ENCODE peak calls at places on chromosomes 4 and X, in four cellular contexts. One of them, this sample, is unnamed.

GRCh38 chr4:151169900-151170299 is 70.5 kb downstream of the RPS3A start:
- DNase-seq in neural progenitor cell: no peak
- DNase-seq in right cardiac atrium: no peak
- DNase-seq in esophagus squamous epithelium: no peak
- DNase-seq in this sample: no peak

GRCh38 chr4:31518796-31519250 is 798.7 kb downstream of the PCDH7 start:
- DNase-seq in esophagus squamous epithelium: no peak
- DNase-seq in neural progenitor cell: no peak
- DNase-seq in right cardiac atrium: no peak
- DNase-seq in this sample: no peak

GRCh38 chr4:110442309-110442708 is 33.6 kb upstream of the ENPEP start:
- DNase-seq in neural progenitor cell: no peak
- DNase-seq in esophagus squamous epithelium: no peak
- DNase-seq in right cardiac atrium: no peak
- DNase-seq in this sample: no peak

GRCh38 chr4:177125656-177126055 is 184.0 kb upstream of the NEIL3 start:
- DNase-seq in neural progenitor cell: no peak
- DNase-seq in right cardiac atrium: no peak
- DNase-seq in esophagus squamous epithelium: no peak
- DNase-seq in this sample: no peak

GRCh38 chr4:124980276-124980752 is 267.8 kb upstream of the ANKRD50 start:
- DNase-seq in right cardiac atrium: no peak
- DNase-seq in neural progenitor cell: no peak
- DNase-seq in esophagus squamous epithelium: no peak
- DNase-seq in this sample: no peak

GRCh38 chr4:89836031-89836777 is 757 bp downstream of the SNCA start:
- DNase-seq in neural progenitor cell: peak; percentile 31
- DNase-seq in esophagus squamous epithelium: no peak
- DNase-seq in right cardiac atrium: no peak
- DNase-seq in this sample: no peak

GRCh38 chr4:155960522-155960921 is 6.9 kb upstream of the CTSO start:
- DNase-seq in esophagus squamous epithelium: no peak
- DNase-seq in right cardiac atrium: no peak
- DNase-seq in neural progenitor cell: no peak
- DNase-seq in this sample: no peak

GRCh38 chrX:73962948-73963347 is 341.0 kb upstream of the ZCCHC13 start:
- DNase-seq in esophagus squamous epithelium: no peak
- DNase-seq in right cardiac atrium: no peak
- DNase-seq in neural progenitor cell: no peak
- DNase-seq in this sample: no peak

GRCh38 chrX:34978171-34978570 is 35.6 kb downstream of the FAM47B start:
- DNase-seq in neural progenitor cell: no peak
- DNase-seq in esophagus squamous epithelium: no peak
- DNase-seq in right cardiac atrium: no peak
- DNase-seq in this sample: no peak

GRCh38 chrX:20061869-20062254 is 54.8 kb downstream of the MAP7D2 start:
- DNase-seq in right cardiac atrium: no peak
- DNase-seq in esophagus squamous epithelium: no peak
- DNase-seq in neural progenitor cell: no peak
- DNase-seq in this sample: no peak

GRCh38 chrX:125998432-125998831 is 167.7 kb downstream of the DCAF12L2 start:
- DNase-seq in right cardiac atrium: no peak
- DNase-seq in esophagus squamous epithelium: no peak
- DNase-seq in neural progenitor cell: peak; percentile 19
- DNase-seq in this sample: no peak

GRCh38 chr4:14446311-14446710 is 556.0 kb upstream of the CPEB2 start:
- DNase-seq in esophagus squamous epithelium: no peak
- DNase-seq in neural progenitor cell: no peak
- DNase-seq in right cardiac atrium: no peak
- DNase-seq in this sample: no peak

GRCh38 chr4:61273237-61273636 is 73.1 kb downstream of the ADGRL3 start:
- DNase-seq in neural progenitor cell: no peak
- DNase-seq in right cardiac atrium: no peak
- DNase-seq in esophagus squamous epithelium: no peak
- DNase-seq in this sample: no peak

GRCh38 chrX:45743906-45744625 is 543.4 kb upstream of the DIPK2B start:
- DNase-seq in esophagus squamous epithelium: no peak
- DNase-seq in neural progenitor cell: no peak
- DNase-seq in right cardiac atrium: no peak
- DNase-seq in this sample: no peak

GRCh38 chrX:129648514-129649267 is 6.1 kb downstream of the APLN start:
- DNase-seq in esophagus squamous epithelium: no peak
- DNase-seq in neural progenitor cell: no peak
- DNase-seq in right cardiac atrium: no peak
- DNase-seq in this sample: no peak

GRCh38 chr4:120865985-120866384 is 56.5 kb downstream of the PRDM5 start:
- DNase-seq in esophagus squamous epithelium: no peak
- DNase-seq in right cardiac atrium: no peak
- DNase-seq in neural progenitor cell: peak; percentile 79
- DNase-seq in this sample: no peak

GRCh38 chr4:47239649-47240048 is 208.3 kb downstream of the GABRB1 start:
- DNase-seq in neural progenitor cell: no peak
- DNase-seq in esophagus squamous epithelium: no peak
- DNase-seq in right cardiac atrium: no peak
- DNase-seq in this sample: no peak

GRCh38 chr4:124060261-124060918 is 652.1 kb downstream of the ANKRD50 start:
- DNase-seq in neural progenitor cell: no peak
- DNase-seq in esophagus squamous epithelium: no peak
- DNase-seq in right cardiac atrium: peak; percentile 58
- DNase-seq in this sample: peak; percentile 88

GRCh38 chrX:47080915-47081236 is 2.6 kb downstream of the RGN start:
- DNase-seq in esophagus squamous epithelium: no peak
- DNase-seq in right cardiac atrium: no peak
- DNase-seq in neural progenitor cell: no peak
- DNase-seq in this sample: no peak

GRCh38 chrX:149512225-149512885 is 7.2 kb upstream of the IDS start:
- DNase-seq in esophagus squamous epithelium: no peak
- DNase-seq in right cardiac atrium: peak; percentile 29
- DNase-seq in neural progenitor cell: peak; percentile 62
- DNase-seq in this sample: peak; percentile 42

GRCh38 chr4:153603258-153603657 is 80.8 kb upstream of the TLR2 start:
- DNase-seq in right cardiac atrium: no peak
- DNase-seq in neural progenitor cell: no peak
- DNase-seq in esophagus squamous epithelium: no peak
- DNase-seq in this sample: no peak

GRCh38 chr4:65668201-65669007 is 1.9 kb downstream of the EPHA5 start:
- DNase-seq in neural progenitor cell: peak; percentile 49
- DNase-seq in right cardiac atrium: peak; percentile 12
- DNase-seq in esophagus squamous epithelium: no peak
- DNase-seq in this sample: no peak

GRCh38 chrX:46979340-46979739 is 67.1 kb downstream of the JADE3 start:
- DNase-seq in neural progenitor cell: no peak
- DNase-seq in right cardiac atrium: no peak
- DNase-seq in esophagus squamous epithelium: no peak
- DNase-seq in this sample: peak; percentile 56

DNA sequence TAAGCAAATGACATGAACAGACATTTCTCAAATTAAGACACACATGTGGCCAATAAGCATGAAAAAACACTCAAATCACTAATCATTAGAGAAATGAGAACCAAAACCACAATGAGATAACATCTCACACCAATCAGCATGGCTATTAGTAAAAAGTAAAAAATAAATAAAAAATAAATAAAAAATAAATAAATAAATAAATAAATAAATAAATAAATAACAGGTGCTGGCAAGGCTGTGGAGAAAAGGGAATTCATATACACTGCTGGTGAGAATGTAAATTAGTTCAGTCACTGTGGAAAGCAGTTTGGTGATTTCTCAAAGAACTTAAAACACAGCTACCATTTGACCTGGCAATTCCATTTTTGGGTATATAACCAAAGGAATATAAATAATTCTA is 167.1 kb upstream of the CNKSR2 start:
- DNase-seq in esophagus squamous epithelium: no peak
- DNase-seq in neural progenitor cell: no peak
- DNase-seq in right cardiac atrium: no peak
- DNase-seq in this sample: no peak
- H3K4me1 ChIP-seq in esophagus squamous epithelium: no peaks in the 10 kb centered on the region
- H3K4me1 ChIP-seq in neural progenitor cell: no peaks in the 10 kb centered on the region
- H3K4me1 ChIP-seq in right cardiac atrium: no peaks in the 10 kb centered on the region
- H3K4me1 ChIP-seq in this sample: no peaks in the 10 kb centered on the region

GRCh38 chrX:3075959-3076358 is 34.7 kb downstream of the ARSF start:
- DNase-seq in right cardiac atrium: no peak
- DNase-seq in esophagus squamous epithelium: no peak
- DNase-seq in neural progenitor cell: no peak
- DNase-seq in this sample: no peak

GRCh38 chrX:3076416-3076991 is 35.2 kb downstream of the ARSF start:
- DNase-seq in right cardiac atrium: no peak
- DNase-seq in neural progenitor cell: peak; percentile 7
- DNase-seq in esophagus squamous epithelium: no peak
- DNase-seq in this sample: no peak
- H3K4me1 ChIP-seq in right cardiac atrium: no peaks in the 10 kb centered on the region
- H3K4me1 ChIP-seq in neural progenitor cell: no peaks in the 10 kb centered on the region
- H3K4me1 ChIP-seq in esophagus squamous epithelium: no peaks in the 10 kb centered on the region
- H3K4me1 ChIP-seq in this sample: no peaks in the 10 kb centered on the region

GRCh38 chr4:74111576-74111975 is 12.6 kb upstream of the CXCL2 start:
- DNase-seq in esophagus squamous epithelium: no peak
- DNase-seq in right cardiac atrium: no peak
- DNase-seq in neural progenitor cell: no peak
- DNase-seq in this sample: no peak
- H3K4me1 ChIP-seq in esophagus squamous epithelium: peaks cover 80% of the 10 kb centered on the region
- H3K4me1 ChIP-seq in right cardiac atrium: peaks cover 7% of the 10 kb centered on the region
- H3K4me1 ChIP-seq in neural progenitor cell: no peaks in the 10 kb centered on the region
- H3K4me1 ChIP-seq in this sample: peaks cover 57% of the 10 kb centered on the region

DNA sequence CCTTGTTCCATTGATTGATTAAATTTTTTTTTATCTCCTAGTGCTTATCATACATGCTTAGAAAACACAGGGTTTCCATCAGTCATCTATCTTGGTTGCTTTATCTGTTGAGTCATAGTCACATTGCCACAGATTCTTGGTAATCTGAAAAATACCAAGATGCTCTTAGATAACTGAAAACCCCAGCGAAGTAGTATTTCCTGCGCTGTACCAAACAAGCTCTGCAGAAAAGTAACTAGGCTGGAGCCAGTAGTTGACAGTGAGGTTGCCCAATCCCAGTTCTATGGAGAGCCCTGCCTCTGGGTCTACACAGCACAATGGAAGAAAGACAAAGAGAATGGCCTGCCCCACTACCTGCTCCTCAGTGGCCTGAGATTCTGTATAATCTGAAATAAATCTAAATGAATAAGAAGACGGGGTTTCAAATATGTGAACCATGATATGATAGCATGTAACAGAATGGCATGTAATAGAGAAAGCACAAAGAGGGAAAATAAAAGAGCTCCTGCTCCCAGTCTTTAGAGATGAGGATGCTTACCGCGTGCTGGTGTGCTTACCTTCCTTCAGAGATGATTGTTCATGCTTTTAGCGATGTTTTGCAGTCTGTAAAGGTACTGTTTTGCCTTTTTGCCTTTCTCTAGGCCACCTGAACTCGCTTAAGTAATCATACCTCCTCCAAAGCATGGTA is 55.3 kb upstream of the RAPGEF2 start:
- DNase-seq in neural progenitor cell: no peak
- DNase-seq in esophagus squamous epithelium: no peak
- DNase-seq in right cardiac atrium: no peak
- DNase-seq in this sample: no peak
- H3K4me1 ChIP-seq in neural progenitor cell: peaks cover 28% of the 10 kb centered on the region
- H3K4me1 ChIP-seq in esophagus squamous epithelium: peaks cover 8% of the 10 kb centered on the region
- H3K4me1 ChIP-seq in right cardiac atrium: no peaks in the 10 kb centered on the region
- H3K4me1 ChIP-seq in this sample: no peaks in the 10 kb centered on the region

GRCh38 chr4:3343358-3343757 is 50.5 kb downstream of the RGS12 start:
- DNase-seq in neural progenitor cell: no peak
- DNase-seq in right cardiac atrium: no peak
- DNase-seq in esophagus squamous epithelium: no peak
- DNase-seq in this sample: no peak

GRCh38 chr4:3344104-3344503 is 51.3 kb downstream of the RGS12 start:
- DNase-seq in esophagus squamous epithelium: no peak
- DNase-seq in right cardiac atrium: no peak
- DNase-seq in neural progenitor cell: no peak
- DNase-seq in this sample: no peak

GRCh38 chr4:3341760-3342159 is 48.9 kb downstream of the RGS12 start:
- DNase-seq in right cardiac atrium: no peak
- DNase-seq in esophagus squamous epithelium: no peak
- DNase-seq in neural progenitor cell: no peak
- DNase-seq in this sample: no peak

GRCh38 chr4:3340703-3341088 is 47.9 kb downstream of the RGS12 start:
- DNase-seq in neural progenitor cell: no peak
- DNase-seq in esophagus squamous epithelium: no peak
- DNase-seq in right cardiac atrium: no peak
- DNase-seq in this sample: no peak

GRCh38 chr4:3342182-3342854 is 49.5 kb downstream of the RGS12 start:
- DNase-seq in esophagus squamous epithelium: no peak
- DNase-seq in right cardiac atrium: no peak
- DNase-seq in neural progenitor cell: no peak
- DNase-seq in this sample: peak; percentile 90
- H3K4me1 ChIP-seq in esophagus squamous epithelium: peaks cover 52% of the 10 kb centered on the region
- H3K4me1 ChIP-seq in right cardiac atrium: no peaks in the 10 kb centered on the region
- H3K4me1 ChIP-seq in neural progenitor cell: peaks cover 6% of the 10 kb centered on the region
- H3K4me1 ChIP-seq in this sample: peaks cover 46% of the 10 kb centered on the region

GRCh38 chr4:165210566-165210965 is 3.2 kb downstream of the KLHL2 start:
- DNase-seq in right cardiac atrium: no peak
- DNase-seq in neural progenitor cell: no peak
- DNase-seq in esophagus squamous epithelium: no peak
- DNase-seq in this sample: no peak
- H3K4me1 ChIP-seq in right cardiac atrium: peaks cover 2% of the 10 kb centered on the region
- H3K4me1 ChIP-seq in neural progenitor cell: peaks cover 54% of the 10 kb centered on the region
- H3K4me1 ChIP-seq in esophagus squamous epithelium: peaks cover 51% of the 10 kb centered on the region
- H3K4me1 ChIP-seq in this sample: peaks cover 62% of the 10 kb centered on the region

DNA sequence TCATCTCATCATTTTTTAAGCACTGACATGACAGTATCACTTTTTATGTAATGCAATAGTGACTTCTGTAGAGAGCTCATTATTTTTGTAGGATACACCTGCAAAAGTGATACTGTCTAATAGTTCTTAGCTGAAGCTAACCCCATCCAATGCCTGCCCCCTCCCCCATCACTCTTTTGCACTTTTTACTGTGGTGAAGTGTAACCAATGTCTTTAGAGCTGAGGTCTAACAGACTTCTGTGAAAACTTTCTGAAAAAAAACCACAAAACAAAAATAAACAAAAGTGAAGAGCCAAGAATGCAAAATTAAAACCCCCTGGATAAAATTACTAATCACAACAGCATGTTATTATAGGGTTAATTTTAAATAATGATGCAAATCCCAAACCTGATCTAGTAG is 301.1 kb downstream of the ANK2 start:
- DNase-seq in right cardiac atrium: no peak
- DNase-seq in esophagus squamous epithelium: no peak
- DNase-seq in neural progenitor cell: no peak
- DNase-seq in this sample: no peak
- H3K4me1 ChIP-seq in right cardiac atrium: peaks cover 2% of the 10 kb centered on the region
- H3K4me1 ChIP-seq in esophagus squamous epithelium: peaks cover 5% of the 10 kb centered on the region
- H3K4me1 ChIP-seq in neural progenitor cell: no peaks in the 10 kb centered on the region
- H3K4me1 ChIP-seq in this sample: peaks cover 16% of the 10 kb centered on the region